ENCODE peak calls at places on chromosome 17, in five cellular contexts. N is cardiac muscle cell, Z is tibial artery, U is left lung, K is AG04450. G is an unnamed sample.

GRCh38 chr17:11896199-11896598 is 101.1 kb downstream of the ZNF18 start:
- DNase-seq in U (no peak), K (no peak), N (no peak), Z (no peak), G (no peak)

GRCh38 chr17:14442798-14443553 is 142.1 kb downstream of the HS3ST3B1 start:
- DNase-seq in N (no peak), Z (no peak), K (no peak), U (no peak), G (no peak)

GRCh38 chr17:43891851-43892671 is 15.3 kb downstream of the MPP2 start:
- DNase-seq in U (no peak), K (no peak), Z (no peak), N (no peak), G (no peak)

GRCh38 chr17:28524476-28525415 is 18.6 kb downstream of the FOXN1 start:
- DNase-seq in U (peak; percentile 80), N (peak; percentile 71), K (peak; percentile 30), Z (no peak), G (no peak)

GRCh38 chr17:41530062-41531048 is 2.2 kb upstream of the KRT19 start:
- DNase-seq in U (no peak), K (peak; percentile 61), Z (no peak), N (peak; percentile 91), G (no peak)

GRCh38 chr17:82230627-82231311 is 1.9 kb downstream of the SLC16A3 start:
- DNase-seq in K (no peak), N (peak; percentile 95), Z (peak; percentile 94), U (peak; percentile 97), G (no peak)

GRCh38 chr17:79793924-79794304 is 3.0 kb downstream of the CBX8 start:
- DNase-seq in Z (no peak), N (peak; percentile 41), U (peak; percentile 34), K (peak; percentile 42), G (no peak)

GRCh38 chr17:34235389-34236028 is 19.6 kb upstream of the CCL2 start:
- DNase-seq in U (no peak), N (peak; percentile 67), K (no peak), Z (peak; percentile 79), G (no peak)

GRCh38 chr17:72336804-72337070 is 215.9 kb downstream of the SOX9 start:
- DNase-seq in U (no peak), N (no peak), K (no peak), Z (no peak), G (no peak)

GRCh38 chr17:70987867-70988340 is 818.6 kb downstream of the KCNJ2 start:
- DNase-seq in N (peak; percentile 1), U (no peak), K (no peak), Z (no peak), G (no peak)

GRCh38 chr17:34368455-34369195 is 5.6 kb upstream of the CCL1 start:
- DNase-seq in U (no peak), N (no peak), Z (no peak), K (no peak), G (no peak)

GRCh38 chr17:49106366-49107210 is 26.0 kb upstream of the B4GALNT2 start:
- DNase-seq in Z (no peak), N (peak; percentile 44), U (no peak), K (no peak), G (no peak)

GRCh38 chr17:16354585-16354984 is 1.3 kb upstream of the CENPV start:
- DNase-seq in K (no peak), Z (peak; percentile 38), U (no peak), N (no peak), G (no peak)

GRCh38 chr17:34386343-34386924 is 23.4 kb upstream of the CCL1 start:
- DNase-seq in Z (no peak), N (no peak), K (no peak), U (no peak), G (no peak)

GRCh38 chr17:34156741-34157589 is 98.1 kb upstream of the CCL2 start:
- DNase-seq in K (no peak), N (peak; percentile 13), U (peak; percentile 76), Z (no peak), G (no peak)

GRCh38 chr17:44930667-44931066 is 15.4 kb upstream of the GFAP start:
- DNase-seq in U (no peak), N (no peak), Z (peak; percentile 46), K (no peak), G (no peak)

GRCh38 chr17:40058151-40058784 is 4.1 kb upstream of the MED24 start:
- DNase-seq in K (no peak), N (peak; percentile 59), U (no peak), Z (no peak), G (no peak)

GRCh38 chr17:412211-413015 is 59.8 kb upstream of the RPH3AL start:
- DNase-seq in K (peak; percentile 46), U (no peak), N (peak; percentile 75), Z (no peak), G (peak; percentile 60)

GRCh38 chr17:2484876-2485275 is 26.8 kb downstream of the METTL16 start:
- DNase-seq in K (no peak), N (no peak), Z (no peak), U (no peak), G (no peak)

GRCh38 chr17:83173997-83174858 is 94.8 kb downstream of the METRNL start:
- DNase-seq in K (no peak), U (peak; percentile 75), Z (no peak), N (peak; percentile 55), G (no peak)

GRCh38 chr17:57215317-57215716 is 41.0 kb upstream of the MSI2 start:
- DNase-seq in Z (peak; percentile 69), N (peak; percentile 4), U (no peak), K (no peak), G (no peak)

GRCh38 chr17:63263053-63263452 is 183.1 kb downstream of the CYB561 start:
- DNase-seq in K (no peak), Z (no peak), N (no peak), U (no peak), G (no peak)

GRCh38 chr17:2436516-2436915 is 35.7 kb upstream of the MNT start:
- DNase-seq in N (no peak), Z (no peak), U (no peak), K (no peak), G (no peak)

GRCh38 chr17:50087912-50088405 is 7.2 kb upstream of the PDK2 start:
- DNase-seq in U (no peak), K (no peak), N (no peak), Z (no peak), G (no peak)

GRCh38 chr17:59094921-59095530 is 11.7 kb downstream of the TRIM37 start:
- DNase-seq in K (no peak), Z (no peak), U (no peak), N (no peak), G (no peak)

GRCh38 chr17:18951941-18952842 is at the start of gene SLC5A10:
- DNase-seq in N (no peak), K (no peak), Z (no peak), U (no peak), G (no peak)

GRCh38 chr17:81735181-81736102 is 23.4 kb downstream of the SLC25A10 start:
- DNase-seq in N (peak; percentile 17), K (no peak), Z (no peak), U (peak; percentile 87), G (peak; percentile 32)

GRCh38 chr17:62919388-62919787 is 46.6 kb upstream of the TANC2 start:
- DNase-seq in Z (no peak), K (no peak), U (no peak), N (no peak), G (no peak)

DNA sequence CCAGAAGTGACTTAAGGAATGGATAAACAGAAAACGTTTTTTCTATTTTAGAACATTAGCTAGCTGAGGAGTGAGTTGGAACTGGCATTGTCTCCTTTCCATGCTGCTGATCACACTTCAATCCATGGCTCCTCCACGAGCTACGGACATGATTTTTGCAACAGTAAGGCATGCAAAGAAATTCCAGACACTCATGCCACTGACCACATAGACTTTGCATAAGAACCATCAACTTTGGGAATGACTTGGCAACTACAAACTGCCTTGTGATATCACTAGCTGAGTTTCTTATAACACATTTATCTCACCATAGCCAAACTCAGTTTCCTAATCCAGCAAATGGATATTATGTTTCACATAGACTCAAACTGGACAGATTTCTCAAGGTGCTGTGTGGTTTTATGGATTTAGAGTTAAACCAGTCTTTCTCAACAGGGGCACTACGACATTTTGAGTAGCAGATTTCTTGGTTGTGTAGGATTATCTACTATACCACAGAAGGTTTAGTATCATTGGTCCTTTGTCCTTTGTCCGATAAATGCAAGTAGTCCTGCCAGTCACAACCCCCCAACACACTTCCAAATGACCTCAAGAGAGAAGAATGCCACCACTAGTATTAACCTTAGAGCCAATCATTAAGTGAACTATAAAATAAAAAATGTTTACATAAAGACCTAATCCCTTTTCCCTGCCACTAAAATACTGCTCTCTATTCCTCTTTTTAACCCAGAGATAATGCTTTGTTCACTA is 48.3 kb upstream of the C17orf78 start:
- DNase-seq in N (peak; percentile 94), K (peak; percentile 72), U (no peak), Z (no peak), G (no peak)
- TF ChIP-seq CTCF in N (no peak), K (no peak), U (no peak), Z (no peak), G (no peak)

GRCh38 chr17:67656494-67657203 is 61.1 kb upstream of the NOL11 start:
- DNase-seq in Z (no peak), N (no peak), K (no peak), U (no peak), G (no peak)
- H3K9me3 ChIP-seq in Z (no peaks in the 10 kb centered on the region), N (no peaks in the 10 kb centered on the region), K (no peaks in the 10 kb centered on the region), U (peaks cover 5% of the 10 kb centered on the region), G (peaks cover 7% of the 10 kb centered on the region)

DNA sequence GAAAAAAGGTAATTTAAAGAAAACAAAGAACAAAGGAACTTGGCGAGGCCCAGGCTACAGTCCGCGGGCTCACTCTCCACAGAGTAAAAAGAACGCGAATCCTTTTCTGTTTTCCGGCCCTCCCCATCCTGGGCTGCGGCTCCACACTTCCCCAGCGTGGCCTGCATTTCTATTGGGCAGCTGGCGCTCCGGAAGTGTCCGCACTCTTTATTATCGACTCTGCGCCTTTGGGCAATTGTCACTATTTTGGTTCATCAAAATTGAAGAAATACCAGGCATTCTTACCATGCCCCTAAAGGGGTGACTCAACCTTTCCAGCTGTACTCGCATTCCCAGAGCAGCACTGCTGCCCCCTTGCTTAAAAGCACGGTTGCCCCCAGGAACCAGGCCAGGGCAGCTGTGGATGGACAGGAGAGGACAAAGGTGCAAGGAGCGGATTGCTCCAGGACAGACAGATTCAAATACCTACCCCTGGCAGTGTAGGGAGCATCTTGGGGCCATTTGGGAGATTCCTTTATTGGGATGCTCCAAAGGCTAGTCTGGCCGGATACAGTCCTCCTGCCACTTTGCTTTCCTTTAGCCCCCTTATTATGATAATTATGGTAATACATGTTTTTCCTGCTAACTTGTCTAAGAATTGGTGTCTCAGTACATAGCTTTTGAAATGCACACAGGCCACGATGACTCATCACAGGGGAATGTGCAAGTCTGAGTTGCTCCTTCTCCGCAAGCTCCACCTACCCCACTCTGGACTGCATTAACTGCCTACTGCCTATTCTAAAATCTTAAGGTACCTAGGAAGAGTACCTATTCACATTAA is 985 bp upstream of the SLFN12 start:
- DNase-seq in U (peak; percentile 85), N (peak; percentile 99), Z (peak; percentile 76), K (peak; percentile 98), G (peak; percentile 69)
- TF ChIP-seq CTCF in U (peak; percentile 17), N (peak; percentile 34), Z (no peak), K (peak; percentile 50), G (no peak)

DNA sequence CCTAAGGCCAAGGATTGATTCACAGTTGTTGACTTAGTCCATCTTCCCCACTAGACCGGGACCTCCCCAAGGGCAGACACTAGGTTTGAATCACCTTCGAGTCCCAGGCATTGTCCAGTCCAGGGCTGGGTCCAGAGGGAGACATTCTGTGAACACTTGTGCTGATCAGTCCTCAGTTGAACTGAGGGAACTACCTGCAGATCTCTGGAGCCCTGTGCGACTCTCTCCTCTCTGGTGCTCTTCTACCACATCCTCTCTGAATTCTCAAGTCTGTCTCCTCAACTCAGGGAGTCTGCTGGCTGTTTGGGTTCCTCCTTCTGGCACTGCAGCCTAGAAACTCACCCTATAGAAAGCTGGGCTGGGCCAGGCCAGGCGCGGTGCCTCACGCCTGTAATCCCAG is 10.8 kb downstream of the ZNF232 start:
- DNase-seq in K (no peak), U (no peak), Z (no peak), N (no peak), G (no peak)
- H3K9me3 ChIP-seq in K (peaks cover 79% of the 10 kb centered on the region), U (no peaks in the 10 kb centered on the region), Z (peaks cover 52% of the 10 kb centered on the region), N (no peaks in the 10 kb centered on the region), G (peaks cover 17% of the 10 kb centered on the region)

GRCh38 chr17:65794572-65794971 is 233.1 kb upstream of the AXIN2 start:
- DNase-seq in U (no peak), Z (no peak), K (no peak), N (peak; percentile 54), G (no peak)
- TF ChIP-seq CTCF in U (peak; percentile 21), Z (no peak), K (peak; percentile 53), N (peak; percentile 67), G (peak; percentile 60)

G was measured in CD4-positive, alpha-beta T cell.